ENCODE peak calls at places on chromosome 10, in four cellular contexts. F is AG04449, X is brain microvascular endothelial cell, V is fibroblast of the aortic adventitia. D is an unnamed sample.

GRCh38 chr10:30781571-30782542 is 152.3 kb upstream of the LYZL2 start:
- DNase-seq in F (no peak), X (no peak), V (no peak), D (peak)

GRCh38 chr10:97468162-97468561 is 22.2 kb downstream of the ZDHHC16 start:
- DNase-seq in V (no peak), F (no peak), X (no peak), D (no peak)

GRCh38 chr10:13685885-13686284 is 99.1 kb downstream of the PRPF18 start:
- DNase-seq in F (no peak), V (no peak), X (no peak), D (no peak)

GRCh38 chr10:107095125-107095524 is 69.4 kb downstream of the SORCS1 start:
- DNase-seq in V (no peak), X (no peak), F (no peak), D (no peak)

GRCh38 chr10:86661161-86662025 is 6.9 kb upstream of the LDB3 start:
- DNase-seq in V (peak), F (no peak), X (peak), D (no peak)

GRCh38 chr10:117543245-117543998 is 876 bp downstream of the EMX2 start:
- DNase-seq in F (no peak), X (peak), V (no peak), D (no peak)

GRCh38 chr10:79219276-79219957 is 127.9 kb upstream of the PPIF start:
- DNase-seq in F (no peak), V (peak), X (no peak), D (no peak)

GRCh38 chr10:4470231-4470840 is 355.7 kb upstream of the AKR1E2 start:
- DNase-seq in V (peak), F (peak), X (peak), D (no peak)

GRCh38 chr10:126538439-126539140 is 131.9 kb downstream of the C10orf90 start:
- DNase-seq in F (no peak), X (no peak), V (no peak), D (no peak)

GRCh38 chr10:35379226-35380137 is 43.2 kb downstream of the CCNY start:
- DNase-seq in X (peak), V (peak), F (no peak), D (no peak)
- TF ChIP-seq CTCF in X (peak), V (peak), F (no peak), D (no peak)

DNA sequence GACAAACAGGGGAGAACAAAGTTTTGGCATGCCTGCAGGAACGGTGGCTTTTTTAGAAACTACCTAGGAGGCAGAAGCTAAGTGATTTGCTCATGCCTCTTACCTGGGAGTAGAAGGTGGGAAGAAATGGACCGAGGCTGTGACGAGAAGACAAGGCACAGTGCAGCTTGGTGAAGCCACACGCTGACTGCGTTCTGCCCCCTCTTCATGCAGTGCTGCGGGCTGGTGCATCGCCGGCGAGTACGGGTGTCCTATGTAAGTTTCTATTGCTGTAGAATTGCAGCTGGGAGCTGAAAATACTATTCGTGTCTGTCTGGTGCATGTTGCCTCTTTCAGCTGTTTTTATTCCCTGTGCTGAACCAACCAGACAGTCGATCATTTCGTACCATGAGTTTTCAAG is 120.8 kb downstream of the CACNB2 start:
- DNase-seq in V (no peak), X (no peak), F (no peak), D (no peak)
- H3K4me3 ChIP-seq in V (no peak), X (no peak), F (no peak), D (no peak)

GRCh38 chr10:19750972-19751371 is 65.3 kb upstream of the PLXDC2 start:
- DNase-seq in V (no peak), F (no peak), X (no peak), D (no peak)

GRCh38 chr10:19749185-19749729 is 67.0 kb upstream of the PLXDC2 start:
- DNase-seq in F (no peak), V (peak), X (peak), D (no peak)

DNA sequence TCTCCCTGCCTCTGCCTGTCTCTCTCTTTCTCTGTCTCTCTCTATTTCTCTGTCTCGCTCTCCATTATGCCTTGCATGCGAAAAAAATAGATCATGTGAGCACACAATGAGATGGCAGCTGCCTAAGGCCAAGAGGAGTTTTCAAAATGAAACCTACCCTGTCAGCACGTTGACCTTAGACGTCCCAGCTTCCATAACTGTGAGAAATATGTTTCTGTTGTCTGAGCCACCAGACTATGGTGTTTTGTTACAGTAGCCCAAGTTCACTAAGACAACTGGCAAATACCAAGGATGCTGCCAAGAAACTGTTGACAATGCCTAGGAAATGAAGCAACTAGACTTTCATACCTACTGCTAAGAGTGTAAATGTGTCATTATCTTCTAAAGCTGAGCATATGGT is 70.6 kb upstream of the PLXDC2 start:
- DNase-seq in F (no peak), V (no peak), X (peak), D (no peak)
- TF ChIP-seq CTCF in F (no peak), V (no peak), X (no peak), D (no peak)

GRCh38 chr10:89738551-89739209 is 37.3 kb downstream of the KIF20B start:
- DNase-seq in V (no peak), X (no peak), F (no peak), D (no peak)
- H3K4me3 ChIP-seq in V (no peak), X (no peak), F (no peak), D (no peak)

GRCh38 chr10:56823849-56824248 is 462.8 kb upstream of the ZWINT start:
- DNase-seq in X (no peak), F (no peak), V (no peak), D (no peak)
- TF ChIP-seq CTCF in X (peak), F (no peak), V (no peak), D (peak)